ENCODE peak calls at places on chromosomes 7 and 10, in six cellular contexts. V is astrocyte, B is occipital lobe, C is HFFc6, U is GM12892, Z is kidney epithelial cell. W is an unnamed sample.

GRCh38 chr10:132035476-132035875 is 30.3 kb upstream of the JAKMIP3 start:
- DNase-seq in V (no peak), B (no peak), C (no peak), U (no peak), Z (no peak), W (no peak)

GRCh38 chr10:125105155-125105554 is 55.2 kb downstream of the CTBP2 start:
- DNase-seq in V (no peak), B (no peak), C (no peak), U (no peak), Z (no peak), W (no peak)

GRCh38 chr10:33365871-33366411 is 31.5 kb upstream of the NRP1 start:
- DNase-seq in V (peak), B (no peak), C (peak), U (no peak), Z (peak), W (peak)

GRCh38 chr7:7862393-7862792 is 106.2 kb upstream of the GLCCI1 start:
- DNase-seq in V (peak), B (no peak), C (no peak), U (no peak), Z (peak), W (no peak)

GRCh38 chr7:155270876-155271275 is 26.8 kb upstream of the INSIG1 start:
- DNase-seq in V (no peak), B (no peak), C (no peak), U (no peak), Z (no peak), W (no peak)

GRCh38 chr7:38685851-38686250 is 54.7 kb upstream of the AMPH start:
- DNase-seq in V (no peak), B (no peak), C (no peak), U (no peak), Z (no peak), W (no peak)

GRCh38 chr10:108785011-108785410 is 1138.3 kb downstream of the XPNPEP1 start:
- DNase-seq in V (no peak), B (no peak), C (no peak), U (no peak), Z (no peak), W (no peak)

GRCh38 chr7:167976-168791 is 24.2 kb upstream of the FAM20C start:
- DNase-seq in V (no peak), B (no peak), C (no peak), U (no peak), Z (no peak), W (no peak)

GRCh38 chr10:1418031-1418550 is 319.2 kb downstream of the ADARB2 start:
- DNase-seq in V (no peak), B (no peak), C (no peak), U (no peak), Z (no peak), W (no peak)

GRCh38 chr10:124000792-124001201 is 92.6 kb downstream of the CHST15 start:
- DNase-seq in V (no peak), B (no peak), C (peak), U (no peak), Z (no peak), W (peak)

GRCh38 chr10:53325073-53325472 is 552.5 kb upstream of the MBL2 start:
- DNase-seq in V (peak), B (no peak), C (no peak), U (no peak), Z (peak), W (no peak)

GRCh38 chr7:55361560-55361959 is 3.6 kb upstream of the LANCL2 start:
- DNase-seq in V (no peak), B (no peak), C (no peak), U (no peak), Z (no peak), W (no peak)

GRCh38 chr7:56046728-56047445 is 4.4 kb downstream of the PSPH start:
- DNase-seq in V (peak), B (no peak), C (peak), U (no peak), Z (peak), W (peak)

GRCh38 chr7:12685550-12685949 is 1.9 kb upstream of the ARL4A start:
- DNase-seq in V (peak), B (peak), C (no peak), U (no peak), Z (no peak), W (peak)

GRCh38 chr7:87370660-87371180 is 25.3 kb downstream of the CROT start:
- DNase-seq in V (peak), B (no peak), C (peak), U (no peak), Z (no peak), W (no peak)

GRCh38 chr10:12419279-12419847 is 70.0 kb downstream of the CAMK1D start:
- DNase-seq in V (peak), B (no peak), C (peak), U (no peak), Z (peak), W (peak)

GRCh38 chr10:104328916-104329710 is 9.2 kb downstream of the ITPRIP start:
- DNase-seq in V (peak), B (peak), C (peak), U (no peak), Z (no peak), W (peak)

GRCh38 chr10:78362406-78363022 is 328.9 kb downstream of the RPS24 start:
- DNase-seq in V (no peak), B (no peak), C (peak), U (no peak), Z (no peak), W (peak)

GRCh38 chr7:132386249-132386681 is 190.0 kb downstream of the PLXNA4 start:
- DNase-seq in V (peak), B (no peak), C (no peak), U (no peak), Z (no peak), W (peak)

GRCh38 chr7:22234247-22234646 is 122.7 kb downstream of the RAPGEF5 start:
- DNase-seq in V (peak), B (no peak), C (no peak), U (no peak), Z (no peak), W (no peak)

GRCh38 chr7:101933685-101934084 is 116.3 kb downstream of the CUX1 start:
- DNase-seq in V (peak), B (no peak), C (no peak), U (no peak), Z (no peak), W (no peak)

GRCh38 chr7:120941064-120941463 is 9.5 kb upstream of the ING3 start:
- DNase-seq in V (no peak), B (no peak), C (no peak), U (no peak), Z (no peak), W (peak)

GRCh38 chr10:34916368-34916767 is 101.3 kb upstream of the PARD3 start:
- DNase-seq in V (peak), B (no peak), C (peak), U (no peak), Z (peak), W (peak)

GRCh38 chr10:104680467-104681401 is 39.6 kb downstream of the SORCS3 start:
- DNase-seq in V (no peak), B (peak), C (no peak), U (no peak), Z (peak), W (no peak)

GRCh38 chr7:113100091-113100723 is 13.6 kb upstream of the GPR85 start:
- DNase-seq in V (peak), B (no peak), C (no peak), U (no peak), Z (peak), W (peak)

GRCh38 chr10:73655257-73655989 is 406 bp downstream of the SYNPO2L start:
- DNase-seq in V (no peak), B (no peak), C (no peak), U (no peak), Z (no peak), W (no peak)

GRCh38 chr10:108901766-108902365 is 1021.4 kb downstream of the XPNPEP1 start:
- DNase-seq in V (no peak), B (no peak), C (peak), U (no peak), Z (no peak), W (peak)

GRCh38 chr10:119031496-119032059 is 2.1 kb downstream of the NANOS1 start:
- DNase-seq in V (no peak), B (no peak), C (no peak), U (no peak), Z (no peak), W (no peak)

GRCh38 chr10:79313911-79314439 is 33.3 kb upstream of the PPIF start:
- DNase-seq in V (no peak), B (no peak), C (no peak), U (no peak), Z (no peak), W (no peak)

GRCh38 chr10:109475704-109476103 is 447.6 kb downstream of the XPNPEP1 start:
- DNase-seq in V (no peak), B (no peak), C (no peak), U (no peak), Z (no peak), W (no peak)

GRCh38 chr10:86187840-86188239 is 178.8 kb downstream of the GRID1 start:
- DNase-seq in V (no peak), B (no peak), C (no peak), U (no peak), Z (no peak), W (no peak)

GRCh38 chr7:102125127-102125561 is 161.5 kb upstream of the SH2B2 start:
- DNase-seq in V (peak), B (no peak), C (peak), U (peak), Z (peak), W (peak)

GRCh38 chr10:73043766-73044377 is 52.8 kb downstream of the P4HA1 start:
- DNase-seq in V (peak), B (no peak), C (no peak), U (no peak), Z (no peak), W (no peak)

GRCh38 chr7:128395748-128396147 is 14.0 kb downstream of the IMPDH1 start:
- DNase-seq in V (no peak), B (no peak), C (no peak), U (no peak), Z (no peak), W (no peak)

GRCh38 chr10:32327364-32327691 is 19.6 kb downstream of the EPC1 start:
- DNase-seq in V (no peak), B (no peak), C (no peak), U (no peak), Z (no peak), W (no peak)

GRCh38 chr7:80921130-80921529 is 2.3 kb upstream of the SEMA3C start:
- DNase-seq in V (peak), B (no peak), C (no peak), U (no peak), Z (no peak), W (no peak)

GRCh38 chr7:70693690-70694356 is 438.1 kb upstream of the GALNT17 start:
- DNase-seq in V (peak), B (peak), C (no peak), U (peak), Z (no peak), W (peak)

GRCh38 chr10:119203006-119203405 is 4.4 kb upstream of the GRK5 start:
- DNase-seq in V (peak), B (no peak), C (peak), U (no peak), Z (no peak), W (peak)

GRCh38 chr7:82506702-82507101 is 63.1 kb upstream of the CACNA2D1 start:
- DNase-seq in V (peak), B (peak), C (no peak), U (no peak), Z (no peak), W (peak)

GRCh38 chr10:119237722-119238436 is 30.5 kb downstream of the GRK5 start:
- DNase-seq in V (no peak), B (no peak), C (no peak), U (no peak), Z (no peak), W (no peak)